ENCODE peak calls at places on chromosomes 1 and 21, in six cellular contexts. N, D, C, M, R and Y are unnamed samples.

GRCh38 chr1:195376190-195376589 is 1232.0 kb downstream of the KCNT2 start:
- DNase-seq in N (no peak), D (no peak), C (no peak), M (no peak), R (no peak), Y (peak)

GRCh38 chr1:87513971-87514660 is 185.4 kb downstream of the LMO4 start:
- DNase-seq in N (no peak), D (no peak), C (no peak), M (no peak), R (no peak), Y (no peak)

GRCh38 chr1:198577444-198577843 is 37.0 kb upstream of the ATP6V1G3 start:
- DNase-seq in N (no peak), D (no peak), C (no peak), M (no peak), R (no peak), Y (peak)

GRCh38 chr1:211247921-211248320 is 11.2 kb upstream of the RCOR3 start:
- DNase-seq in N (no peak), D (no peak), C (no peak), M (no peak), R (no peak), Y (peak)

GRCh38 chr21:33238565-33239255 is 9.0 kb downstream of the IFNAR2 start:
- DNase-seq in N (no peak), D (no peak), C (no peak), M (no peak), R (no peak), Y (no peak)

GRCh38 chr1:27940297-27940696 is 5.5 kb downstream of the SMPDL3B start:
- DNase-seq in N (peak), D (peak), C (no peak), M (no peak), R (no peak), Y (peak)

GRCh38 chr1:175572932-175573871 is 170.2 kb downstream of the TNR start:
- DNase-seq in N (no peak), D (no peak), C (peak), M (no peak), R (no peak), Y (no peak)

GRCh38 chr1:185532853-185533252 is 201.3 kb upstream of the HMCN1 start:
- DNase-seq in N (no peak), D (no peak), C (no peak), M (no peak), R (no peak), Y (no peak)

GRCh38 chr1:37146071-37146470 is 111.8 kb upstream of the GRIK3 start:
- DNase-seq in N (no peak), D (no peak), C (no peak), M (no peak), R (peak), Y (no peak)

GRCh38 chr1:151547119-151547899 is 7.2 kb downstream of the TUFT1 start:
- DNase-seq in N (no peak), D (no peak), C (peak), M (peak), R (peak), Y (peak)

GRCh38 chr1:59164371-59164770 is 132.5 kb upstream of the FGGY start:
- DNase-seq in N (no peak), D (no peak), C (no peak), M (no peak), R (no peak), Y (no peak)

GRCh38 chr1:54163051-54163450 is 10.3 kb upstream of the CDCP2 start:
- DNase-seq in N (no peak), D (no peak), C (no peak), M (no peak), R (no peak), Y (no peak)

GRCh38 chr21:46667735-46668380 is 32.4 kb downstream of the PRMT2 start:
- DNase-seq in N (no peak), D (no peak), C (peak), M (no peak), R (peak), Y (peak)

GRCh38 chr1:54064244-54064643 is 10.8 kb downstream of the TCEANC2 start:
- DNase-seq in N (no peak), D (no peak), C (no peak), M (no peak), R (no peak), Y (no peak)

GRCh38 chr1:245046764-245047163 is 108.0 kb upstream of the KIF26B start:
- DNase-seq in N (no peak), D (no peak), C (no peak), M (no peak), R (no peak), Y (no peak)

GRCh38 chr1:213605732-213606131 is 382.0 kb upstream of the PROX1 start:
- DNase-seq in N (no peak), D (no peak), C (no peak), M (no peak), R (no peak), Y (no peak)